ENCODE peak calls at places on chromosomes 3 and 15, in four cellular contexts. One of them, this sample, is unnamed.

GRCh38 chr15:42140383-42141070 is 15.9 kb downstream of the PLA2G4F start:
- DNase-seq in PC-9: no peak
- DNase-seq in PC-3: no peak
- DNase-seq in stimulated activated naive B cell treated with anti-CD40 and anti-IgM and Interleukin-4, amounts not matched to agents 10 μg/mL and 1 μg/mL and 100 μg/mL, for 72 hours: no peak
- DNase-seq in this sample: no peak

GRCh38 chr3:27714101-27714526 is 8.0 kb downstream of the EOMES start:
- DNase-seq in PC-9: no peak
- DNase-seq in PC-3: no peak
- DNase-seq in stimulated activated naive B cell treated with anti-CD40 and anti-IgM and Interleukin-4, amounts not matched to agents 10 μg/mL and 1 μg/mL and 100 μg/mL, for 72 hours: no peak
- DNase-seq in this sample: no peak

GRCh38 chr3:194621947-194622346 is 11.3 kb downstream of the TMEM44 start:
- DNase-seq in PC-9: no peak
- DNase-seq in PC-3: no peak
- DNase-seq in stimulated activated naive B cell treated with anti-CD40 and anti-IgM and Interleukin-4, amounts not matched to agents 10 μg/mL and 1 μg/mL and 100 μg/mL, for 72 hours: no peak
- DNase-seq in this sample: no peak

GRCh38 chr3:181239456-181239855 is 249.9 kb upstream of the DNAJC19 start:
- DNase-seq in PC-9: no peak
- DNase-seq in PC-3: no peak
- DNase-seq in stimulated activated naive B cell treated with anti-CD40 and anti-IgM and Interleukin-4, amounts not matched to agents 10 μg/mL and 1 μg/mL and 100 μg/mL, for 72 hours: no peak
- DNase-seq in this sample: no peak

GRCh38 chr3:172515130-172515918 is 7.9 kb downstream of the TNFSF10 start:
- DNase-seq in PC-9: no peak
- DNase-seq in PC-3: no peak
- DNase-seq in stimulated activated naive B cell treated with anti-CD40 and anti-IgM and Interleukin-4, amounts not matched to agents 10 μg/mL and 1 μg/mL and 100 μg/mL, for 72 hours: no peak
- DNase-seq in this sample: no peak

GRCh38 chr15:93103823-93104222 is 14.8 kb upstream of the RGMA start:
- DNase-seq in PC-9: no peak
- DNase-seq in PC-3: no peak
- DNase-seq in stimulated activated naive B cell treated with anti-CD40 and anti-IgM and Interleukin-4, amounts not matched to agents 10 μg/mL and 1 μg/mL and 100 μg/mL, for 72 hours: no peak
- DNase-seq in this sample: no peak

GRCh38 chr3:58824285-58824684 is 157.7 kb upstream of the FAM3D start:
- DNase-seq in PC-9: peak; percentile 37
- DNase-seq in PC-3: peak; percentile 81
- DNase-seq in stimulated activated naive B cell treated with anti-CD40 and anti-IgM and Interleukin-4, amounts not matched to agents 10 μg/mL and 1 μg/mL and 100 μg/mL, for 72 hours: peak; percentile 13
- DNase-seq in this sample: no peak

GRCh38 chr15:28895566-28895965 is 9.8 kb downstream of the APBA2 start:
- DNase-seq in PC-9: no peak
- DNase-seq in PC-3: no peak
- DNase-seq in stimulated activated naive B cell treated with anti-CD40 and anti-IgM and Interleukin-4, amounts not matched to agents 10 μg/mL and 1 μg/mL and 100 μg/mL, for 72 hours: no peak
- DNase-seq in this sample: no peak

GRCh38 chr3:11565072-11565471 is 78.6 kb downstream of the VGLL4 start:
- DNase-seq in PC-9: no peak
- DNase-seq in PC-3: no peak
- DNase-seq in stimulated activated naive B cell treated with anti-CD40 and anti-IgM and Interleukin-4, amounts not matched to agents 10 μg/mL and 1 μg/mL and 100 μg/mL, for 72 hours: no peak
- DNase-seq in this sample: no peak